ENCODE peak calls at places on chromosomes 13 and 19, in ten cellular contexts. M, Q, L, J, P, D, W, S, H and R are unnamed samples.

GRCh38 chr19:784541-784940 is 12.7 kb upstream of the PTBP1 start:
- DNase-seq in P (no peak), D (no peak), Q (no peak), W (no peak), H (no peak), S (no peak), J (no peak), L (no peak), M (no peak), R (no peak)

GRCh38 chr19:27765912-27766725 is 1446.8 kb downstream of the UQCRFS1 start:
- DNase-seq in W (no peak), Q (no peak), S (no peak), L (no peak), J (no peak), M (no peak), P (no peak), D (no peak), H (no peak), R (no peak)

GRCh38 chr13:23876265-23876664 is 12.9 kb downstream of the MIPEP start:
- DNase-seq in J (no peak), L (no peak), M (no peak), S (no peak), D (no peak), H (no peak), Q (peak; percentile 38), W (peak; percentile 23), P (no peak), R (peak; percentile 22)

GRCh38 chr13:83865161-83866137 is 16.8 kb downstream of the SLITRK1 start:
- DNase-seq in J (no peak), L (no peak), D (no peak), H (no peak), P (no peak), Q (no peak), W (no peak), M (no peak), S (no peak), R (no peak)

GRCh38 chr19:16115309-16116039 is 3.8 kb downstream of the RAB8A start:
- DNase-seq in Q (no peak), M (no peak), H (no peak), W (no peak), L (no peak), D (no peak), P (no peak), J (peak; percentile 52), S (no peak), R (no peak)

GRCh38 chr19:6611441-6611852 is 20.5 kb upstream of the CD70 start:
- DNase-seq in S (no peak), L (no peak), P (no peak), M (no peak), J (no peak), W (no peak), D (no peak), Q (no peak), H (no peak), R (no peak)

GRCh38 chr19:15448778-15449619 is 757 bp downstream of the WIZ start:
- DNase-seq in D (no peak), H (no peak), W (no peak), S (peak; percentile 29), P (no peak), Q (peak; percentile 40), J (no peak), L (peak; percentile 47), M (peak; percentile 19), R (no peak)

GRCh38 chr19:22144394-22144793 is 52.4 kb downstream of the ZNF676 start:
- DNase-seq in Q (peak; percentile 10), M (peak; percentile 3), D (no peak), W (peak; percentile 10), J (no peak), L (no peak), S (no peak), H (no peak), P (no peak), R (no peak)

GRCh38 chr13:107210216-107211010 is 642.5 kb upstream of the ARGLU1 start:
- DNase-seq in H (no peak), L (no peak), P (no peak), S (no peak), M (no peak), W (peak; percentile 20), Q (peak; percentile 49), J (no peak), D (no peak), R (no peak)

GRCh38 chr13:21557995-21558394 is 46.0 kb downstream of the MICU2 start:
- DNase-seq in W (no peak), P (no peak), M (no peak), H (no peak), Q (peak; percentile 29), S (no peak), D (no peak), L (no peak), J (no peak), R (no peak)

GRCh38 chr13:23510979-23511735 is 59.1 kb upstream of the TNFRSF19 start:
- DNase-seq in Q (peak; percentile 59), D (no peak), M (peak; percentile 67), W (peak; percentile 75), J (no peak), S (no peak), P (no peak), L (no peak), H (no peak), R (no peak)

GRCh38 chr13:26721251-26721939 is 39.2 kb downstream of the GPR12 start:
- DNase-seq in H (peak; percentile 11), J (no peak), S (no peak), Q (no peak), L (no peak), D (no peak), P (no peak), M (peak; percentile 68), W (no peak), R (peak; percentile 65)

GRCh38 chr19:10009269-10009665 is 1.0 kb downstream of the COL5A3 start:
- DNase-seq in J (no peak), W (peak; percentile 92), S (peak; percentile 86), Q (peak; percentile 86), M (no peak), H (no peak), L (peak; percentile 80), D (peak; percentile 85), P (peak; percentile 15), R (no peak)

GRCh38 chr19:16262618-16263017 is 62.0 kb upstream of the KLF2 start:
- DNase-seq in J (no peak), L (no peak), S (no peak), Q (peak; percentile 29), H (no peak), W (no peak), D (no peak), M (no peak), P (no peak), R (no peak)

GRCh38 chr13:96898855-96899254 is 95.4 kb downstream of the OXGR1 start:
- DNase-seq in S (no peak), P (no peak), W (no peak), Q (no peak), D (no peak), L (no peak), J (no peak), M (peak; percentile 54), H (no peak), R (no peak)

GRCh38 chr13:33678906-33679657 is 138.9 kb upstream of the RFC3 start:
- DNase-seq in Q (peak; percentile 95), L (peak; percentile 38), H (peak; percentile 82), W (peak; percentile 1), J (no peak), M (no peak), D (no peak), P (peak; percentile 61), S (peak; percentile 36), R (no peak)

GRCh38 chr19:4571305-4571917 is 11.9 kb upstream of the SEMA6B start:
- DNase-seq in L (no peak), D (no peak), M (no peak), S (no peak), Q (no peak), H (no peak), W (no peak), P (no peak), J (no peak), R (no peak)

GRCh38 chr19:1469936-1470863 is 8.8 kb downstream of the C19orf25 start:
- DNase-seq in W (no peak), L (no peak), J (no peak), M (peak; percentile 57), S (peak; percentile 59), Q (no peak), D (no peak), P (peak; percentile 67), H (peak; percentile 65), R (peak; percentile 29)

GRCh38 chr13:25980255-25980654 is 71.6 kb downstream of the SHISA2 start:
- DNase-seq in W (peak; percentile 3), M (peak; percentile 70), S (no peak), L (no peak), J (no peak), H (no peak), P (no peak), Q (peak; percentile 8), D (no peak), R (peak; percentile 11)

GRCh38 chr13:98312606-98313005 is 135.5 kb upstream of the RNF113B start:
- DNase-seq in D (no peak), Q (no peak), J (no peak), M (no peak), L (no peak), P (no peak), H (no peak), W (peak; percentile 22), S (no peak), R (no peak)

GRCh38 chr13:98990701-98991100 is 12.8 kb upstream of the DOCK9 start:
- DNase-seq in L (no peak), M (no peak), W (no peak), Q (no peak), D (no peak), J (no peak), H (no peak), P (no peak), S (no peak), R (no peak)

GRCh38 chr19:41843371-41843770 is 1.1 kb downstream of the LYPD4 start:
- DNase-seq in D (no peak), W (no peak), P (no peak), L (no peak), S (no peak), M (no peak), Q (no peak), H (no peak), J (no peak), R (no peak)

GRCh38 chr19:3057275-3057714 is 5.0 kb downstream of the TLE5 start:
- DNase-seq in J (peak; percentile 99), M (no peak), Q (peak; percentile 77), S (peak; percentile 91), W (no peak), H (no peak), P (no peak), L (peak; percentile 93), D (no peak), R (peak; percentile 29)

GRCh38 chr13:84050551-84050950 is 168.3 kb upstream of the SLITRK1 start:
- DNase-seq in D (no peak), P (no peak), H (no peak), Q (no peak), L (no peak), S (no peak), J (no peak), M (no peak), W (no peak), R (no peak)

GRCh38 chr19:21688464-21688863 is 78.9 kb downstream of the ZNF100 start:
- DNase-seq in W (no peak), J (no peak), L (no peak), H (no peak), Q (no peak), S (no peak), M (no peak), D (no peak), P (no peak), R (no peak)

GRCh38 chr19:18203408-18203862 is 407 bp downstream of the RAB3A start:
- DNase-seq in Q (no peak), M (no peak), H (no peak), W (no peak), L (no peak), J (no peak), P (no peak), D (no peak), S (peak; percentile 62), R (no peak)

GRCh38 chr19:46495789-46496099 is at the start of gene PNMA8B:
- DNase-seq in M (peak; percentile 86), J (no peak), D (no peak), Q (peak; percentile 52), W (peak; percentile 27), L (peak; percentile 67), H (no peak), S (peak; percentile 72), P (no peak), R (peak; percentile 71)

GRCh38 chr19:50365434-50366306 is at the start of gene NAPSA:
- DNase-seq in P (no peak), Q (no peak), J (no peak), S (no peak), L (no peak), H (no peak), M (no peak), D (no peak), W (no peak), R (no peak)